ENCODE peak calls at places on chromosomes 13 and 19, in eight cellular contexts. S, P, D, I, C, V, B and W are unnamed samples. For H3K27me3, the result is how much of the 10 kb centered on the place peaks cover.

GRCh38 chr13:21637296-21637695 is 33.3 kb upstream of the MICU2 start:
- DNase-seq in I (no peak), P (peak), S (peak), B (peak), V (peak), D (no peak), C (peak), W (no peak)

GRCh38 chr19:21593934-21594844 is 88.8 kb downstream of the ZNF429 start:
- DNase-seq in P (no peak), I (no peak), B (no peak), V (no peak), D (peak), C (no peak), S (no peak), W (no peak)

GRCh38 chr19:2549701-2550191 is 73.8 kb downstream of the GADD45B start:
- DNase-seq in C (no peak), V (peak), D (peak), B (peak), S (no peak), P (peak), I (peak), W (peak)

GRCh38 chr13:113840541-113841354 is 23.1 kb downstream of the GAS6 start:
- DNase-seq in B (no peak), S (no peak), D (peak), I (no peak), V (no peak), C (no peak), P (peak), W (no peak)

GRCh38 chr13:51590966-51591627 is 6.8 kb downstream of the WDFY2 start:
- DNase-seq in I (peak), P (no peak), B (peak), C (no peak), S (peak), D (no peak), V (no peak), W (peak)

GRCh38 chr13:38688674-38689073 is 1.8 kb downstream of the FREM2 start:
- DNase-seq in V (no peak), D (no peak), P (no peak), I (no peak), C (no peak), S (no peak), B (no peak), W (no peak)

GRCh38 chr13:33258437-33259193 is 26.9 kb downstream of the STARD13 start:
- DNase-seq in I (no peak), P (no peak), S (no peak), D (no peak), C (no peak), B (peak), V (no peak), W (peak)

GRCh38 chr13:33280923-33281322 is 4.6 kb downstream of the STARD13 start:
- DNase-seq in V (no peak), C (no peak), D (no peak), P (no peak), I (no peak), S (no peak), B (peak), W (peak)

GRCh38 chr13:98506343-98507059 is 70.4 kb downstream of the STK24 start:
- DNase-seq in D (no peak), B (peak), I (no peak), P (no peak), S (no peak), V (no peak), C (no peak), W (no peak)

GRCh38 chr13:98528663-98529064 is 48.2 kb downstream of the STK24 start:
- DNase-seq in D (no peak), B (peak), P (peak), I (no peak), V (no peak), C (no peak), S (no peak), W (no peak)

GRCh38 chr19:29610213-29610573 is 4.1 kb downstream of the POP4 start:
- DNase-seq in D (no peak), V (no peak), I (no peak), B (no peak), P (no peak), S (no peak), C (no peak), W (no peak)

GRCh38 chr13:96772426-96772825 is 221.8 kb downstream of the OXGR1 start:
- DNase-seq in P (no peak), V (no peak), B (no peak), I (no peak), D (no peak), C (no peak), S (peak), W (no peak)

GRCh38 chr13:81745391-81745790 is 1404.5 kb upstream of the SPRY2 start:
- DNase-seq in I (no peak), P (no peak), B (no peak), S (no peak), D (no peak), V (no peak), C (no peak), W (no peak)

GRCh38 chr13:107231941-107232340 is 664.0 kb upstream of the ARGLU1 start:
- DNase-seq in D (no peak), P (no peak), V (no peak), S (no peak), I (no peak), B (no peak), C (no peak), W (no peak)

GRCh38 chr13:51675877-51676276 is 91.6 kb downstream of the WDFY2 start:
- DNase-seq in P (no peak), I (no peak), C (no peak), B (no peak), V (no peak), S (no peak), D (no peak), W (no peak)

GRCh38 chr13:87295636-87296035 is 375.5 kb upstream of the SLITRK5 start:
- DNase-seq in V (no peak), I (no peak), P (no peak), D (no peak), S (no peak), C (no peak), B (peak), W (no peak)

GRCh38 chr19:43820098-43820860 is 6.8 kb upstream of the ZNF283 start:
- DNase-seq in S (no peak), B (peak), D (peak), V (peak), I (peak), C (no peak), P (peak), W (peak)

GRCh38 chr19:49860716-49861100 is 6.7 kb downstream of the PNKP start:
- DNase-seq in I (no peak), B (no peak), C (no peak), D (no peak), V (no peak), P (no peak), S (no peak), W (no peak)

GRCh38 chr19:51600940-51601575 is 29.1 kb downstream of the SIGLEC5 start:
- DNase-seq in I (no peak), S (no peak), P (no peak), B (no peak), C (no peak), V (no peak), D (no peak), W (no peak)

GRCh38 chr19:33379151-33379829 is 5.8 kb downstream of the CEBPG start:
- DNase-seq in D (no peak), B (no peak), P (no peak), I (no peak), S (no peak), V (no peak), C (no peak), W (no peak)

GRCh38 chr13:43272866-43273265 is 249.5 kb downstream of the DNAJC15 start:
- DNase-seq in P (no peak), I (no peak), C (no peak), D (no peak), S (no peak), V (no peak), B (no peak), W (no peak)

GRCh38 chr19:29628661-29629385 is 22.7 kb downstream of the POP4 start:
- DNase-seq in S (no peak), D (no peak), C (no peak), I (no peak), P (no peak), B (no peak), V (no peak), W (no peak)

GRCh38 chr19:898663-899062 is 5.4 kb downstream of the RNU6-9 start:
- DNase-seq in I (no peak), S (no peak), V (no peak), C (no peak), D (no peak), B (no peak), P (no peak), W (no peak)

GRCh38 chr13:108508263-108508662 is 121.1 kb upstream of the MYO16 start:
- DNase-seq in S (no peak), C (no peak), I (no peak), B (peak), D (no peak), P (no peak), V (no peak), W (peak)

GRCh38 chr13:40668335-40668734 is 1.9 kb upstream of the FOXO1 start:
- DNase-seq in B (no peak), C (no peak), D (peak), I (no peak), V (peak), S (no peak), P (peak), W (peak)
- H3K4me3 ChIP-seq in B (no peak), C (no peak), D (peak), I (no peak), V (no peak), S (no peak), P (no peak), W (peak)

GRCh38 chr19:14837391-14837790 is 2.4 kb upstream of the OR7A5 start:
- DNase-seq in V (no peak), I (no peak), C (no peak), B (no peak), D (no peak), S (no peak), P (no peak), W (no peak)
- H3K27me3 ChIP-seq in V (under half), I (under half), C (under half), B (under half), D (under half), S (under half), P (under half), W (under half)

GRCh38 chr19:56066152-56067023 is 54.7 kb downstream of the ZNF787 start:
- DNase-seq in S (peak), B (peak), C (peak), V (peak), P (peak), D (peak), I (peak), W (peak)
- H3K4me3 ChIP-seq in S (no peak), B (no peak), C (peak), V (no peak), P (no peak), D (peak), I (peak), W (no peak)

GRCh38 chr13:111117961-111118360 is 2.9 kb downstream of the ARHGEF7 start:
- DNase-seq in S (no peak), D (no peak), B (no peak), I (no peak), C (no peak), P (no peak), V (no peak), W (peak)

GRCh38 chr13:111115841-111116500 is 861 bp downstream of the ARHGEF7 start:
- DNase-seq in I (peak), S (no peak), B (peak), D (peak), P (peak), V (no peak), C (no peak), W (peak)

GRCh38 chr13:111115051-111115840 is at the start of gene ARHGEF7:
- DNase-seq in P (no peak), V (no peak), S (no peak), I (no peak), B (peak), D (no peak), C (no peak), W (peak)

GRCh38 chr13:111117289-111117688 is 2.2 kb downstream of the ARHGEF7 start:
- DNase-seq in S (no peak), V (no peak), C (no peak), B (no peak), P (no peak), D (no peak), I (no peak), W (peak)

DNA sequence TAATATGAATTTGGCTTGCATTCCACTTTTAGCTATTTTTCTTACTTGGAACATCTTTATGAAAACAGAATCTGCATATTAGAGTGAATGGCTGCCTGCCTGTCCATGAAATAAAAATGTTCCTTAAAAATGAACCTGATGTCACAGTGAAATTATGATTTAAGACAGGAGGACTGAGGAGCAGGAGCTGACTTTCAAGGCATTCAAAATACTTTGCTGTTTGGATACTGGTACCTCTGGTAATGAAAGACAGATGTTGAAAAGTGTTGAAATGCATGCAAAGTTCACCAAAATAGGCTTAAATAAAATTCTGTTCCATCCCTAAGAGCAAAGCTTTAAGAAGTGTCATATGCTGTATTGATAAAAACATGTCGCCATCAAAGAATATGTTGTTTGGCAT is 1.7 kb downstream of the ARHGEF7 start:
- DNase-seq in S (no peak), D (no peak), V (no peak), P (no peak), C (no peak), B (no peak), I (no peak), W (peak)
- H3K27me3 ChIP-seq in S (half or more), D (under half), V (under half), P (under half), C (under half), B (under half), I (half or more), W (under half)

DNA sequence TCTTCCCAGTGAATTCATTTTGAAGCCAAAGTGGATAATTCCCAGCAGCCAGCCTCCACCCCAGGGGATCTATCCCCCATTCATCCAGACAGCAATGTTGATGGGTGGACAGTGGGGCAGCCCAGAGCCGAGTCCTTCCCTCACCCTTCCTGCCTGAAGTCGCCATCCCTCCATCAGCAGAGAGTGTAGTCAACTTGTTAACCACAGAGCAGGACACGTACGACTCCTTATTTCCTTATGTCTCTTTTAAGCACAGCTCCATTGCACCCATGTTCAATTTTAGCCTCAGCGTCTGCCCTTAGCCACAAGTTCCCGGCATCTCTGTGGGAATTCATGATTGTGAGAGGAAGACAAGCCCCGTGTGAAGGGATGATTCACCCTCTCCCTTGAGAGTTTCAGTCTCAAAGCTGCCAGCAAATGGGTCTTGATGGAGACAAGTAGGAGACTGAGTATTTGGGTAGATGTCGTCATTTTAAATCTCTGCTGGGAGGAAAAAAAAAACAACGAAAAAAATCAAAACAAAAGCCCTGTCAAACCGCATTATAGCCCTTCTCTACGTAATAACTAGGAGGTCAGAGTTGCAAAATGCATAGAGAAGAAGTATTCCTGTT is 58.3 kb upstream of the MEDAG start:
- DNase-seq in B (peak), P (peak), V (no peak), S (no peak), I (peak), D (no peak), C (no peak), W (peak)
- H3K4me3 ChIP-seq in B (no peak), P (no peak), V (no peak), S (no peak), I (peak), D (no peak), C (no peak), W (peak)

GRCh38 chr13:66212511-66212910 is 1017.6 kb downstream of the PCDH9 start:
- DNase-seq in C (no peak), B (no peak), S (no peak), P (no peak), V (no peak), D (no peak), I (no peak), W (no peak)
- H3K27me3 ChIP-seq in C (under half), B (under half), S (under half), P (under half), V (under half), D (under half), I (under half), W (under half)

DNA sequence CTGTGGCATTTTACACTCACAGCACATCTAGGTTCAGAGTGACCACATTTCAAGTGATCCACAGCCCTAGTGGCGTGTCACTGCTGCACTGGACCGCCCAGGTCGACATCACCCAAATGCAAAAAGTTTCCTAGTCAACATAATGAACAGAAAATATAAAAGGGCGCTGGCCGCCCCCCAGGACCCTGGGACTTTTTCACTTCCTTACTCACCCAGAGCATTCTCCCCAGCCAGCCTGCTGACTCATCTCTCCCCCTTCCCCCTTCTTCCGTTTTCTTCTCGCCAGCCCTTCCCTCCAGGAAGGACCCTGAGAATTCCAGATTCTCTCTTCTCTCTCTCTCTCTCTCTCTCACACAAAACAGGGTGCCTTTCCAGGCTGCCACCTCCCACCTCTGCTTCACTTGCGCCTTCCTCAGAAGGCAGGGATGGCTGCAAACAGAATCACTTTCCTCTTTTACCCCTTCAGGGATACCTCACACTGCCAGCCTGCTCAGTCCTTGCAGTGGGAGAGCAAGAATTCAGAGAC is 21.0 kb upstream of the GRWD1 start:
- DNase-seq in V (no peak), I (no peak), D (no peak), B (peak), S (no peak), C (no peak), P (peak), W (peak)
- H3K4me3 ChIP-seq in V (no peak), I (no peak), D (no peak), B (no peak), S (no peak), C (no peak), P (no peak), W (no peak)

GRCh38 chr19:42150353-42150752 is 18.1 kb upstream of the POU2F2 start:
- DNase-seq in B (no peak), C (no peak), I (no peak), V (no peak), P (no peak), S (no peak), D (no peak), W (no peak)

GRCh38 chr19:42151735-42152134 is 19.5 kb upstream of the POU2F2 start:
- DNase-seq in D (no peak), V (no peak), S (no peak), P (no peak), I (no peak), C (no peak), B (no peak), W (no peak)

GRCh38 chr19:42150940-42151339 is 18.7 kb upstream of the POU2F2 start:
- DNase-seq in C (no peak), V (no peak), D (no peak), P (no peak), I (no peak), S (no peak), B (no peak), W (no peak)

GRCh38 chr19:42148270-42148669 is 16.0 kb upstream of the POU2F2 start:
- DNase-seq in C (no peak), S (no peak), V (no peak), D (no peak), I (no peak), B (no peak), P (no peak), W (no peak)

GRCh38 chr19:42149447-42150202 is 17.4 kb upstream of the POU2F2 start:
- DNase-seq in V (no peak), D (no peak), B (no peak), C (no peak), I (no peak), P (no peak), S (no peak), W (no peak)
- H3K27me3 ChIP-seq in V (under half), D (under half), B (half or more), C (under half), I (half or more), P (under half), S (half or more), W (half or more)

GRCh38 chr19:12494260-12494860 is 9.7 kb upstream of the ZNF709 start:
- DNase-seq in I (no peak), S (no peak), B (no peak), P (no peak), V (no peak), D (no peak), C (no peak), W (no peak)
- H3K4me3 ChIP-seq in I (no peak), S (peak), B (no peak), P (no peak), V (no peak), D (no peak), C (peak), W (peak)